ENCODE peak calls at places on chromosomes 7 and 10, in five cellular contexts. One of them, this sample, is unnamed.

GRCh38 chr10:119962837-119963236 is 70.3 kb downstream of the SEC23IP start:
- DNase-seq in sigmoid colon: no peak
- DNase-seq in spleen: no peak
- DNase-seq in fibroblast of the aortic adventitia: no peak
- DNase-seq in psoas muscle: no peak
- DNase-seq in this sample: no peak

GRCh38 chr10:29688230-29688634 is 53.5 kb upstream of the SVIL start:
- DNase-seq in sigmoid colon: no peak
- DNase-seq in spleen: no peak
- DNase-seq in fibroblast of the aortic adventitia: peak
- DNase-seq in psoas muscle: no peak
- DNase-seq in this sample: no peak

GRCh38 chr10:35640474-35640873 is 1.6 kb downstream of the FZD8 start:
- DNase-seq in sigmoid colon: peak
- DNase-seq in spleen: peak
- DNase-seq in fibroblast of the aortic adventitia: peak
- DNase-seq in psoas muscle: peak
- DNase-seq in this sample: no peak

GRCh38 chr10:31090894-31091607 is 59.4 kb upstream of the ZNF438 start:
- DNase-seq in sigmoid colon: no peak
- DNase-seq in spleen: no peak
- DNase-seq in fibroblast of the aortic adventitia: peak
- DNase-seq in psoas muscle: no peak
- DNase-seq in this sample: no peak

GRCh38 chr10:24414597-24414996 is 205.7 kb downstream of the KIAA1217 start:
- DNase-seq in sigmoid colon: no peak
- DNase-seq in spleen: no peak
- DNase-seq in fibroblast of the aortic adventitia: no peak
- DNase-seq in psoas muscle: no peak
- DNase-seq in this sample: no peak

GRCh38 chr7:108144931-108145330 is 14.8 kb upstream of the LAMB4 start:
- DNase-seq in sigmoid colon: no peak
- DNase-seq in spleen: no peak
- DNase-seq in fibroblast of the aortic adventitia: no peak
- DNase-seq in psoas muscle: no peak
- DNase-seq in this sample: no peak

GRCh38 chr7:19575909-19576557 is 132.8 kb downstream of the POLR1F start:
- DNase-seq in sigmoid colon: no peak
- DNase-seq in spleen: no peak
- DNase-seq in fibroblast of the aortic adventitia: no peak
- DNase-seq in psoas muscle: no peak
- DNase-seq in this sample: no peak

GRCh38 chr7:22420008-22420407 is 63.1 kb upstream of the RAPGEF5 start:
- DNase-seq in sigmoid colon: no peak
- DNase-seq in spleen: no peak
- DNase-seq in fibroblast of the aortic adventitia: no peak
- DNase-seq in psoas muscle: no peak
- DNase-seq in this sample: no peak

GRCh38 chr7:125061776-125062397 is 132.3 kb upstream of the POT1 start:
- DNase-seq in sigmoid colon: no peak
- DNase-seq in spleen: no peak
- DNase-seq in fibroblast of the aortic adventitia: peak
- DNase-seq in psoas muscle: no peak
- DNase-seq in this sample: no peak

GRCh38 chr7:31763548-31763947 is 76.5 kb downstream of the PPP1R17 start:
- DNase-seq in sigmoid colon: no peak
- DNase-seq in spleen: no peak
- DNase-seq in fibroblast of the aortic adventitia: no peak
- DNase-seq in psoas muscle: no peak
- DNase-seq in this sample: no peak

GRCh38 chr10:95880704-95881103 is 27.1 kb upstream of the CC2D2B start:
- DNase-seq in sigmoid colon: no peak
- DNase-seq in spleen: no peak
- DNase-seq in fibroblast of the aortic adventitia: no peak
- DNase-seq in psoas muscle: no peak
- DNase-seq in this sample: no peak

GRCh38 chr10:94549221-94549620 is 3.6 kb downstream of the HELLS start:
- DNase-seq in sigmoid colon: no peak
- DNase-seq in spleen: no peak
- DNase-seq in fibroblast of the aortic adventitia: no peak
- DNase-seq in psoas muscle: no peak
- DNase-seq in this sample: no peak

GRCh38 chr10:122553341-122553740 is 7.2 kb upstream of the DMBT1 start:
- DNase-seq in sigmoid colon: no peak
- DNase-seq in spleen: no peak
- DNase-seq in fibroblast of the aortic adventitia: no peak
- DNase-seq in psoas muscle: no peak
- DNase-seq in this sample: no peak

GRCh38 chr10:17214486-17214885 is 13.0 kb upstream of the TRDMT1 start:
- DNase-seq in sigmoid colon: no peak
- DNase-seq in spleen: no peak
- DNase-seq in fibroblast of the aortic adventitia: peak
- DNase-seq in psoas muscle: no peak
- DNase-seq in this sample: no peak

GRCh38 chr10:103491729-103492364 is 1.7 kb upstream of the NEURL1 start:
- DNase-seq in sigmoid colon: no peak
- DNase-seq in spleen: no peak
- DNase-seq in fibroblast of the aortic adventitia: peak
- DNase-seq in psoas muscle: no peak
- DNase-seq in this sample: no peak

GRCh38 chr7:78284945-78285344 is 486.4 kb downstream of the PHTF2 start:
- DNase-seq in sigmoid colon: no peak
- DNase-seq in spleen: no peak
- DNase-seq in fibroblast of the aortic adventitia: peak
- DNase-seq in psoas muscle: no peak
- DNase-seq in this sample: no peak

GRCh38 chr7:114100810-114101209 is 182.0 kb upstream of the PPP1R3A start:
- DNase-seq in sigmoid colon: no peak
- DNase-seq in spleen: no peak
- DNase-seq in fibroblast of the aortic adventitia: no peak
- DNase-seq in psoas muscle: no peak
- DNase-seq in this sample: no peak

GRCh38 chr7:137715101-137715500 is 131.7 kb downstream of the DGKI start:
- DNase-seq in sigmoid colon: no peak
- DNase-seq in spleen: no peak
- DNase-seq in fibroblast of the aortic adventitia: peak
- DNase-seq in psoas muscle: no peak
- DNase-seq in this sample: no peak

GRCh38 chr10:50397312-50398140 is 146.2 kb upstream of the ASAH2 start:
- DNase-seq in sigmoid colon: no peak
- DNase-seq in spleen: no peak
- DNase-seq in fibroblast of the aortic adventitia: no peak
- DNase-seq in psoas muscle: no peak
- DNase-seq in this sample: no peak

GRCh38 chr7:42964849-42965805 is 33.0 kb downstream of the MRPL32 start:
- DNase-seq in sigmoid colon: peak
- DNase-seq in spleen: no peak
- DNase-seq in fibroblast of the aortic adventitia: peak
- DNase-seq in psoas muscle: no peak
- DNase-seq in this sample: no peak

GRCh38 chr7:98866765-98867164 is 3.0 kb downstream of the TMEM130 start:
- DNase-seq in sigmoid colon: no peak
- DNase-seq in spleen: peak
- DNase-seq in fibroblast of the aortic adventitia: no peak
- DNase-seq in psoas muscle: no peak
- DNase-seq in this sample: no peak

GRCh38 chr10:28215930-28216329 is 86.9 kb downstream of the MPP7 start:
- DNase-seq in sigmoid colon: no peak
- DNase-seq in spleen: no peak
- DNase-seq in fibroblast of the aortic adventitia: no peak
- DNase-seq in psoas muscle: no peak
- DNase-seq in this sample: no peak

GRCh38 chr7:137986252-137987010 is 15.5 kb downstream of the CREB3L2 start:
- DNase-seq in sigmoid colon: peak
- DNase-seq in spleen: no peak
- DNase-seq in fibroblast of the aortic adventitia: peak
- DNase-seq in psoas muscle: no peak
- DNase-seq in this sample: no peak

GRCh38 chr7:45163692-45164052 is 6.1 kb downstream of the RAMP3 start:
- DNase-seq in sigmoid colon: peak
- DNase-seq in spleen: peak
- DNase-seq in fibroblast of the aortic adventitia: no peak
- DNase-seq in psoas muscle: no peak
- DNase-seq in this sample: no peak

DNA sequence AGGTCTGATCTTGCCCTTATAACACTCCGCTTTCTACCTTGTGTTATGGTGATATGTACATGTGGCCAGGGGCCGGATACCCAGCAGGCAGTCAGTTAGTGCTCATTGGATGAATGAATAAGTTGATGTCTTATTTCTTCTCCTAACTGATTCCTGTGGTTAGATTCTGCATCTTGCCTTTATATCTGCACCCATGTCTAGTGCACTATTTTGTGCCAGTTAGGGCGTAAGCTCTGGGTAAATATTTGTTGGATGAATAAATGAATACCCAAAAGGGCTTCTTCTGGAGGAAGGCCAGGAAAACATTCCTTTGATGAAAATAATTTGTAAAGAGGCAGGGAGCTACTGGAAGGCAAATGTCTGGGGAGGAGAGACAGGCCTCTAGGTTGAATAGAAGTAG is 148.2 kb downstream of the CHN2 start:
- DNase-seq in sigmoid colon: no peak
- DNase-seq in spleen: no peak
- DNase-seq in fibroblast of the aortic adventitia: peak
- DNase-seq in psoas muscle: no peak
- DNase-seq in this sample: no peak
- TF ChIP-seq CTCF in sigmoid colon: no peak
- TF ChIP-seq CTCF in spleen: no peak
- TF ChIP-seq CTCF in fibroblast of the aortic adventitia: no peak
- TF ChIP-seq CTCF in psoas muscle: no peak
- TF ChIP-seq CTCF in this sample: no peak

GRCh38 chr10:128087884-128088695 is 38.1 kb downstream of the MKI67 start:
- DNase-seq in sigmoid colon: no peak
- DNase-seq in spleen: no peak
- DNase-seq in fibroblast of the aortic adventitia: no peak
- DNase-seq in psoas muscle: no peak
- DNase-seq in this sample: no peak
- TF ChIP-seq CTCF in sigmoid colon: no peak
- TF ChIP-seq CTCF in spleen: no peak
- TF ChIP-seq CTCF in fibroblast of the aortic adventitia: no peak
- TF ChIP-seq CTCF in psoas muscle: no peak
- TF ChIP-seq CTCF in this sample: no peak

GRCh38 chr7:149690688-149691446 is 82.5 kb downstream of the ZNF467 start:
- DNase-seq in sigmoid colon: peak
- DNase-seq in spleen: no peak
- DNase-seq in fibroblast of the aortic adventitia: peak
- DNase-seq in psoas muscle: peak
- DNase-seq in this sample: no peak

GRCh38 chr7:149692557-149692982 is 80.8 kb downstream of the ZNF467 start:
- DNase-seq in sigmoid colon: no peak
- DNase-seq in spleen: no peak
- DNase-seq in fibroblast of the aortic adventitia: no peak
- DNase-seq in psoas muscle: no peak
- DNase-seq in this sample: no peak

GRCh38 chr7:149692056-149692455 is 81.3 kb downstream of the ZNF467 start:
- DNase-seq in sigmoid colon: no peak
- DNase-seq in spleen: no peak
- DNase-seq in fibroblast of the aortic adventitia: no peak
- DNase-seq in psoas muscle: no peak
- DNase-seq in this sample: no peak

GRCh38 chr7:149688836-149689590 is 84.4 kb downstream of the ZNF467 start:
- DNase-seq in sigmoid colon: no peak
- DNase-seq in spleen: no peak
- DNase-seq in fibroblast of the aortic adventitia: peak
- DNase-seq in psoas muscle: no peak
- DNase-seq in this sample: no peak

DNA sequence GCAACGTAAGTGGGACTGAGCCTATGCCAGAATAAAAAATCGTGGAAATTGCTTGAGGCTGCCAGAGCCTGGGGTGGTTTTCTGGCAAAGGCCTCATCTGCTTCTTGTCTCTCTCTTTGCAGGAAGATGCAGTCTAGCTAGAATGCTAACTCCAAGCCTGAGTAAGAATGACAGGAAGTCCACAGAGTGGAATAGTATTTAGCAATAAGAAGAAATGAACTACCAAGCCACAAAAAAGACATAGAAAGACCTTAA is 83.9 kb downstream of the ZNF467 start:
- DNase-seq in sigmoid colon: no peak
- DNase-seq in spleen: no peak
- DNase-seq in fibroblast of the aortic adventitia: peak
- DNase-seq in psoas muscle: no peak
- DNase-seq in this sample: no peak
- TF ChIP-seq CTCF in sigmoid colon: no peak
- TF ChIP-seq CTCF in spleen: no peak
- TF ChIP-seq CTCF in fibroblast of the aortic adventitia: no peak
- TF ChIP-seq CTCF in psoas muscle: no peak
- TF ChIP-seq CTCF in this sample: no peak

DNA sequence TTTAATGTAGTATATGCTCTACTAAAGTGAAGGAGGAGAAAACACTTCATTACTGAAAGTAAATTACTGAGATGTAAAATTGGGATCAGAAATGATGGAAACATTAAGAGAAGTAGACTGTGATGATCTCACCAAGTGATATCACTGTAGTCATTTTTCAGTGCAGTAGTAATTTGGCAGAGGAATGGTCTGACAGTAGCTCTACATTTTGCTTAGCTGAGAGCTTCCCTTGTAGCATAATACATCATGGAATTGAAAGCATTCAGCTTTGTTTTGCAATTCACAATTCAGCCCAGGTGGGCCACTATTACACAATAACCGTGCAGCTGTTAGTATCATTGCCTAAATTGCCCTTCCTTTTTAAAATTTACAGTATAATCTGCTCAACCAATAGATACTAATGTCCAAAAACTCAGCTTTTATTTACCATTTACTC is 19.4 kb upstream of the CABCOCO1 start:
- DNase-seq in sigmoid colon: no peak
- DNase-seq in spleen: no peak
- DNase-seq in fibroblast of the aortic adventitia: peak
- DNase-seq in psoas muscle: no peak
- DNase-seq in this sample: no peak
- TF ChIP-seq CTCF in sigmoid colon: no peak
- TF ChIP-seq CTCF in spleen: no peak
- TF ChIP-seq CTCF in fibroblast of the aortic adventitia: no peak
- TF ChIP-seq CTCF in psoas muscle: no peak
- TF ChIP-seq CTCF in this sample: no peak